ENCODE peak calls at places on chromosomes 4 and X, in ten cellular contexts. W, L, O, P, A, Q, K, S, I and C are unnamed samples.

GRCh38 chrX:114959729-114960128 is 57.7 kb downstream of the IL13RA2 start:
- DNase-seq in W (peak; percentile 23), L (no peak), O (no peak), P (no peak), A (no peak), Q (peak; percentile 1), K (no peak), S (no peak), I (no peak), C (no peak)

GRCh38 chr4:73661646-73662119 is 41.4 kb upstream of the RASSF6 start:
- DNase-seq in W (peak; percentile 97), L (no peak), O (peak; percentile 96), P (peak; percentile 43), A (no peak), Q (peak; percentile 96), K (no peak), S (peak; percentile 99), I (no peak), C (no peak)

GRCh38 chr4:54781771-54782170 is 124.0 kb downstream of the KIT start:
- DNase-seq in W (peak; percentile 81), L (peak; percentile 15), O (no peak), P (no peak), A (peak; percentile 43), Q (no peak), K (no peak), S (no peak), I (no peak), C (no peak)

GRCh38 chrX:22650691-22651090 is 349.1 kb upstream of the DDX53 start:
- DNase-seq in W (no peak), L (peak; percentile 17), O (no peak), P (no peak), A (peak; percentile 13), Q (no peak), K (no peak), S (no peak), I (no peak), C (no peak)

GRCh38 chr4:121792966-121793365 is 8.2 kb upstream of the EXOSC9 start:
- DNase-seq in W (no peak), L (no peak), O (no peak), P (no peak), A (no peak), Q (no peak), K (no peak), S (no peak), I (no peak), C (no peak)

GRCh38 chr4:152892985-152893384 is 43.1 kb upstream of the FHDC1 start:
- DNase-seq in W (no peak), L (no peak), O (no peak), P (no peak), A (no peak), Q (no peak), K (no peak), S (no peak), I (no peak), C (no peak)

GRCh38 chr4:83238393-83238792 is 46.2 kb downstream of the COQ2 start:
- DNase-seq in W (no peak), L (no peak), O (no peak), P (no peak), A (no peak), Q (no peak), K (no peak), S (no peak), I (no peak), C (no peak)

GRCh38 chr4:7938513-7939376 is 916 bp downstream of the AFAP1 start:
- DNase-seq in W (peak; percentile 56), L (peak; percentile 47), O (no peak), P (peak; percentile 88), A (peak; percentile 39), Q (no peak), K (peak; percentile 54), S (no peak), I (no peak), C (no peak)

GRCh38 chr4:48727666-48728459 is 52.2 kb downstream of the FRYL start:
- DNase-seq in W (no peak), L (no peak), O (no peak), P (peak; percentile 18), A (no peak), Q (no peak), K (no peak), S (no peak), I (no peak), C (no peak)

GRCh38 chrX:104918122-104918521 is 302.4 kb downstream of the TEX13A start:
- DNase-seq in W (no peak), L (no peak), O (no peak), P (no peak), A (no peak), Q (no peak), K (no peak), S (no peak), I (no peak), C (no peak)

GRCh38 chrX:104913348-104913747 is 307.1 kb downstream of the TEX13A start:
- DNase-seq in W (no peak), L (no peak), O (no peak), P (peak; percentile 29), A (no peak), Q (peak; percentile 4), K (no peak), S (no peak), I (no peak), C (no peak)
- TF ChIP-seq CTCF in W (no peak), L (peak; percentile 33), O (peak; percentile 34), P (peak; percentile 47), A (peak; percentile 44), Q (peak; percentile 49), K (no peak), S (peak; percentile 65), I (peak; percentile 26), C (no peak)

DNA sequence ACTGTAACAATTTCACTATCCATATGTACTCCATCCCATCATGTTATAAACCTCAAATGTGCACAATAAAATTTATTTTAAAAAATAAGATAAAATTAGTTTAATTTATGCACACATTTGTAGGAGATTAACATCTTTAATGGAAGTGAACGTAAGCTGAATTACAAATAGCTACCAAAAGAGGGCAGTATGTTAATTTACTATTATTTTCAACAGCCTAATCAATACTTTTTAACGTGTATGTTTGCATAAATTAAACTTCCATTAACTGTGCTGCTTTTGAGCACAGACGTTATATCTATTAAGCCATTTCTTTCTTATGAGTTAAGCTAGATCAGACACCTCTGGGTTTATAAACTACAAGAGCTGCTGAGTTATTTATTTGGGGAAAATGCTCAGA is 56.5 kb upstream of the PHKA2 start:
- DNase-seq in W (no peak), L (no peak), O (no peak), P (no peak), A (no peak), Q (no peak), K (no peak), S (no peak), I (no peak), C (no peak)
- TF ChIP-seq CTCF in W (peak; percentile 30), L (no peak), O (no peak), P (peak; percentile 42), A (peak; percentile 43), Q (peak; percentile 76), K (peak; percentile 43), S (no peak), I (no peak), C (peak; percentile 64)

GRCh38 chr4:23857353-23857752 is 32.5 kb downstream of the PPARGC1A start:
- DNase-seq in W (peak; percentile 28), L (no peak), O (no peak), P (no peak), A (no peak), Q (no peak), K (no peak), S (peak; percentile 3), I (no peak), C (no peak)
- TF ChIP-seq CTCF in W (peak; percentile 37), L (no peak), O (peak; percentile 13), P (peak; percentile 12), A (peak; percentile 19), Q (no peak), K (no peak), S (peak; percentile 13), I (no peak), C (no peak)

DNA sequence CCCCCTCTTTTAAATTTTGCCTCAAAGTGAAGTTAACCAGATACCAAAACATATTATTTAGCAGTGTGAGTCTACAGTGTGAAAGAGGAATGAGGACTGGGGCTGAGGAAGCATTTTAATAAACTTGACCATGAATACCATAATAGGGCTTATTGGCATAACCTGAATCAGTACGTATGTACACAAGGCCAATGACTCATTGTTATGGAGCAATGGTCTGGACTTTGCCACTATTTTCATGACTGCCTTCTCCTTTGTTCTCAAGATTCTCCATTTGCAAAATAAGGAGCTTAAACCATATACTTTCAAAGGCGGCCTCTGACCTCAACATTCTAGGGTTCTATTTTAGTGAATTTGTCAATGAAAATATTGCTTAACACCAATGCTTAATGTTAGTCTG is 102.8 kb upstream of the OR13H1 start:
- DNase-seq in W (no peak), L (no peak), O (no peak), P (no peak), A (no peak), Q (no peak), K (no peak), S (no peak), I (no peak), C (no peak)
- TF ChIP-seq CTCF in W (no peak), L (no peak), O (no peak), P (no peak), A (no peak), Q (no peak), K (no peak), S (no peak), I (no peak), C (no peak)

DNA sequence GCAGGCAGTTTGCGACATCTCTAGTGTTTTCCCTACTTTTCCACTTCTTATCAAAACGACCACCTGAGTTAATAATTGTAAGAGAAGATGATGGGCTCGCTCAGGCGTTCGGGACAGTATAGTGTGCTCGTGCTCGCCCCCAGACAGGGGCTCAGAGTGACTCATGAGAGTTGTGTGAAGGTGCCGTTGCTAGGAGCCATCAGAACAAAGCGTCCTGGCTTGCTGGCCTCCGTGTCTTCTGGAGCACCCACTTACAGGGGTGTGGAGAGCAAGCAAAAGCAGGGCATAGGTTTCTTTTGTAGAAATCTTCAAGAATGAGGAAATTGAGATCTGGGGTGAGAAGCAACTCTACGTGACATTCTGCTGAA is 73.0 kb upstream of the ADGRG2 start:
- DNase-seq in W (no peak), L (no peak), O (no peak), P (no peak), A (no peak), Q (no peak), K (no peak), S (no peak), I (no peak), C (no peak)
- TF ChIP-seq CTCF in W (no peak), L (no peak), O (no peak), P (no peak), A (no peak), Q (no peak), K (no peak), S (no peak), I (no peak), C (no peak)

DNA sequence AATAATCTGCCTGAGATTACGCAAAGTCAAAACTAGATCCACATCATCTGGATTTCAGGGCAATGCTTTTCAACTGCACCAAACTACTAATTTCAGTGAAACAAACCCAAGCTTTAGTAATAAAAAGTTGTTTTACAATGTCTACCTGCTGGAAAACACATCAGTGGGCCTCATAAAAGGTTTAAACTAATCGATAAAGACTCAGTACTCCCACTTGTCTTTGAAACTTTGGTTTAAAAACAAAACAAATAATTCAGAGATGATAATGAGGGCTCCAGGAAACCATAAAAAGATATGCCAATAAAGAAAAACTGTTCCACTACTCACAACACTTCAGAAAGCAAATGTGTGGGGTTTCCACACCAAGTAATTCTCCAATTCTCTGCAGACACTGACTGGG is 10.2 kb downstream of the PSMD10 start:
- DNase-seq in W (no peak), L (no peak), O (no peak), P (no peak), A (no peak), Q (no peak), K (no peak), S (no peak), I (no peak), C (no peak)
- TF ChIP-seq CTCF in W (no peak), L (no peak), O (no peak), P (no peak), A (no peak), Q (no peak), K (no peak), S (no peak), I (no peak), C (no peak)